ENCODE peak calls at places on chromosomes 7 and 10, in five cellular contexts. C is GM12892, K is HepG2, I is H1, V is K562. E is an unnamed sample.

GRCh38 chr10:129946868-129947267 is 17.2 kb downstream of the EBF3 start:
- DNase-seq in V (no peak), I (no peak), K (no peak), C (no peak), E (no peak)

GRCh38 chr7:1787241-1787640 is 117.2 kb downstream of the ELFN1 start:
- DNase-seq in V (no peak), I (no peak), C (no peak), K (no peak), E (no peak)

GRCh38 chr10:103652599-103653281 is 159.2 kb downstream of the NEURL1 start:
- DNase-seq in K (peak), C (no peak), V (no peak), I (no peak), E (no peak)

GRCh38 chr7:150621376-150621775 is 10.8 kb downstream of the GIMAP6 start:
- DNase-seq in I (no peak), C (no peak), K (no peak), V (no peak), E (no peak)

GRCh38 chr7:152366662-152367061 is 69.1 kb downstream of the KMT2C start:
- DNase-seq in I (no peak), V (no peak), K (no peak), C (no peak), E (no peak)

GRCh38 chr7:147428075-147428474 is 1162.5 kb upstream of the C7orf33 start:
- DNase-seq in V (no peak), I (no peak), K (no peak), C (no peak), E (no peak)

GRCh38 chr7:134627775-134628153 is 18.9 kb upstream of the BPGM start:
- DNase-seq in K (no peak), V (no peak), I (no peak), C (no peak), E (no peak)

GRCh38 chr10:3287566-3288445 is 115.2 kb upstream of the PITRM1 start:
- DNase-seq in V (no peak), K (no peak), C (no peak), I (no peak), E (no peak)

GRCh38 chr7:805261-805660 is 27.0 kb upstream of the SUN1 start:
- DNase-seq in K (no peak), C (no peak), I (no peak), V (no peak), E (no peak)

GRCh38 chr7:137685439-137686164 is 161.2 kb downstream of the DGKI start:
- DNase-seq in V (no peak), C (no peak), I (no peak), K (no peak), E (no peak)

GRCh38 chr7:103391976-103392375 is 44.5 kb downstream of the PSMC2 start:
- DNase-seq in C (no peak), K (no peak), V (no peak), I (no peak), E (no peak)

GRCh38 chr7:16657656-16658279 is 11.8 kb downstream of the BZW2 start:
- DNase-seq in V (peak), C (no peak), I (no peak), K (no peak), E (no peak)

GRCh38 chr7:44383566-44383965 is 58.2 kb upstream of the CAMK2B start:
- DNase-seq in C (no peak), V (no peak), I (no peak), K (no peak), E (no peak)

GRCh38 chr10:68735119-68735518 is 14.1 kb downstream of the CCAR1 start:
- DNase-seq in I (no peak), C (no peak), K (no peak), V (no peak), E (no peak)

GRCh38 chr7:32147909-32148308 is 77.7 kb upstream of the PDE1C start:
- DNase-seq in V (no peak), K (no peak), I (no peak), C (no peak), E (no peak)

GRCh38 chr7:18541189-18541870 is 45.8 kb downstream of the HDAC9 start:
- DNase-seq in I (no peak), C (no peak), K (no peak), V (no peak), E (no peak)

GRCh38 chr10:71761105-71761511 is 12.2 kb downstream of the VSIR start:
- DNase-seq in K (no peak), I (no peak), C (no peak), V (no peak), E (no peak)

GRCh38 chr7:94975316-94975715 is 67.9 kb downstream of the PPP1R9A start:
- DNase-seq in K (peak), C (no peak), I (no peak), V (no peak), E (no peak)

GRCh38 chr10:26946103-26946907 is 85.5 kb upstream of the ABI1 start:
- DNase-seq in K (no peak), I (no peak), C (no peak), V (no peak), E (no peak)

GRCh38 chr7:13414661-13415105 is 574.8 kb downstream of the ETV1 start:
- DNase-seq in K (no peak), V (no peak), I (no peak), C (no peak), E (no peak)

GRCh38 chr10:17747883-17748550 is 4.0 kb upstream of the TMEM236 start:
- DNase-seq in I (no peak), V (no peak), K (peak), C (no peak), E (no peak)

GRCh38 chr7:128835790-128836641 is 5.8 kb downstream of the FLNC start:
- DNase-seq in K (no peak), I (no peak), C (no peak), V (no peak), E (peak)

GRCh38 chr7:55207423-55207822 is 157.7 kb upstream of the LANCL2 start:
- DNase-seq in K (no peak), V (no peak), I (no peak), C (no peak), E (no peak)

GRCh38 chr7:100152937-100153666 is 4.4 kb downstream of the LAMTOR4 start:
- DNase-seq in V (no peak), I (no peak), K (no peak), C (no peak), E (no peak)

GRCh38 chr10:77925795-77926565 is 575 bp downstream of the DLG5 start:
- DNase-seq in I (no peak), C (peak), V (peak), K (no peak), E (no peak)

DNA sequence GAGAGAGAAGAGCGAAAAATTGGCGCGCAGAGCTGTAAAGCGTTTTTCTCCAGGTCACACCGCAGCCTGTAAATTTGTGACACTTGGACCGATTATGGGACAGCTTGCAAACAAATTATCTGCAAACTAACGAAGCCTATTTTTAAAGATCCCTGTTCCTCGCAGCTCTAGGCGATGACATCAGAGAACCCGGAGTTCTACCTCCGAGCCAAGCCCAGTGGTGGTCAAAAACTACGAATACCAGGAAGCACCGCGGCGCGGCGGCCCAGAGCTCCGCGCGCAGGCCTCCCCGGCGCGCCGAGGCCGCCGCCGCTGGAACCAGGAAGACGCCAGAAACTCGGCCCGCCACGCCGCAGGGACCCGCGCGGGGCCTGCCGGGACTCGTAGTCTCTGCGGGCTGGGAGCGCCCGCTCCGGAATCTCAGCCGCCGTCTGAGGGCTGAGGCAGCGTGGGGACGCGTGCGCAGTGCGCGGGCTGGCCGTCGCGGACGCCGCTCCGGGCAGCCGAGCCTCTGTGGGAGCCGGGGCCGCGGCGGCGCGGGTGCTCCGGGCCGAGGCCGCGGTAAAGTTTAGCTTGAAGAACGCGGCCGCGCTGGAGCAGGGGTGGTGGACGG is at the start of gene PLEKHA1:
- DNase-seq in I (peak), V (peak), C (peak), K (peak), E (peak)
- TF ChIP-seq POLR2A in I (peak), V (no peak), C (no peak), K (no peak), E (no peak)

DNA sequence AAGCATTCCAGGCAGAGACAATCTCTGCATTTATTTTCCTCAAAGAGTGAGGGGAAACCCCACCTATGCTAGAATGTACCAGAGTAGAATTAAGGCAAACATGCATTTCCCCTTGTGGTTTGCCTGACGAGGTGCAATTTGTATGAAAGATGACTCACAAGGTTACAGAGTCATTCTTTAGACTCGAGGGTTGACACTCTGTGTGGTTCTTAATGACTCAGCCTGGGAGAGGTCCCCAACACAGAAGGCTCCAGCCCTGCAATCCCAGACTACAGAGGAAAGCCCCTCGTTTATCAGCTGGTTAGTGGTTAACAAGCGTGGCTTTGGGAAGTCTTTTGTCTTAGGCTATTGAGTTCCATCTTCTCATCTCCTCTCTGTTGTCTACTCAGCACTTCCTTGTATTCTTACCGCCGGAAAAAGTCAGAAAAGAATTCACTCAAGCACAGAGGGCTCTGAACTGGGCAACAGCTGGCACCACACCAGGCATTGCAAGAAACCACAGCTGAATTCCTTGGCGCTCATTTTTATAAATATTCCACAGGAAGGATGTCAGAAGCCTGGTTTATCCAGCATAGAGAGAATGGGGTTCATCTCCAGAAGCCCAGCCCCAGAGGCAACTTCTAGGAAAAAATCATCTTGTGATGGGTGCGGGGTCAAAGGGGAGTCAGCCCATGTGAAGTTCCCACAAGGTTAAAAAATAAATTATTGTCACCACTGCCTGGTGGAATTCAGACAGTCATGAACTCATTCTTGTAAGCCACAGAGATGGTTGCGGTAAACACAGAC is 24.4 kb upstream of the SVIL start:
- DNase-seq in K (peak), I (no peak), V (peak), C (peak), E (peak)
- TF ChIP-seq TAF1 in K (no peak), I (no peak), V (no peak), C (no peak), E (no peak)

DNA sequence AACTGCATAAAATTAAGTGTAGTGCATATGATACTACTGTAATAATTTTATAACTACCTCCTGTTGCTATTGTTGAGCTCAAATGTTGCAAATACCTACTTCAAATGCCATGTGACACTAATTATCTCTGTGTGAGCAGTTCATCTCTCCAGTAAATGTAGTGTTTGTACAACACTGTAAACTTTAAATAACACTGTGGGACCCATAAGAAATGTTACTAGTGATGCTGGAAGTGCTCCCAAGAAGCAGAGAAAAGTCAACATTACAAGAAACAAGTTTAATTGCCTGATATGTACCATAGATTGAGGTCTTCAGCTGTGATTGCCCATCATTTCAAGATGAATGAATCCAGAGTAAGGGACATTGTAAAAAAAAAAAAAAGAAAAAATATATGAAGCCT is 39.9 kb downstream of the RALA start:
- DNase-seq in I (no peak), C (no peak), K (no peak), V (no peak), E (no peak)
- TF ChIP-seq POLR2A in I (no peak), C (no peak), K (no peak), V (no peak), E (no peak)

GRCh38 chr7:42198974-42199668 is 37.9 kb downstream of the GLI3 start:
- DNase-seq in K (no peak), C (no peak), I (no peak), V (no peak), E (no peak)

GRCh38 chr7:42193457-42194111 is 43.4 kb downstream of the GLI3 start:
- DNase-seq in V (no peak), C (no peak), I (no peak), K (no peak), E (no peak)

GRCh38 chr7:42194218-42194617 is 42.8 kb downstream of the GLI3 start:
- DNase-seq in K (no peak), V (no peak), I (no peak), C (no peak), E (no peak)

GRCh38 chr7:42198296-42198695 is 38.7 kb downstream of the GLI3 start:
- DNase-seq in K (no peak), I (no peak), C (no peak), V (no peak), E (no peak)

DNA sequence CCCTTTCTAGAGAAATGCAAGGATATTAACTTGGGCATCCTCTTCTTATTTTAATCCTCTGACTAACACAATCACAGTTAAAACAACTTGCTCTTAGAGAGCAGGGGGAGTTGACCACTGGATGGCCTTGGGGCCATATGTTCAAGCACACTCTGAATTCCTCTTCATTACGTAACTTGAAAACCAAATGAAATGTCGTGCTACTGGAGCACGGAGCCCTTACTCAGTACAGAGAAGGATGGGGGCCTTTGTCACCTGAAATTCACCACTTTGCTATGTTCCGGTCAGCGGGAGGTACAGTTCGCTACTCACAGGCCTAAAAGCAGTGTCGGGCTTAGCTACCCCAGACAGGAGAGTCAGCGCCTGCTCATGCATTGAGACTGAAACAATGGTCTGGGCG is 39.6 kb downstream of the GLI3 start:
- DNase-seq in C (no peak), I (no peak), V (no peak), K (no peak), E (no peak)
- TF ChIP-seq TAF1 in C (no peak), I (no peak), V (no peak), K (no peak), E (no peak)

GRCh38 chr10:132418520-132419416 is 21.8 kb downstream of the PWWP2B start:
- DNase-seq in I (no peak), C (no peak), K (no peak), V (no peak), E (no peak)
- TF ChIP-seq POLR2A in I (no peak), C (no peak), K (no peak), V (no peak), E (no peak)

GRCh38 chr7:37366445-37366844 is 82.2 kb downstream of the ELMO1 start:
- DNase-seq in C (no peak), V (no peak), I (no peak), K (no peak), E (no peak)

GRCh38 chr7:37364871-37365270 is 83.8 kb downstream of the ELMO1 start:
- DNase-seq in V (no peak), I (no peak), K (no peak), C (no peak), E (no peak)

GRCh38 chr7:37365405-37365804 is 83.3 kb downstream of the ELMO1 start:
- DNase-seq in C (no peak), K (no peak), I (no peak), V (no peak), E (no peak)

GRCh38 chr7:37368540-37368939 is 80.1 kb downstream of the ELMO1 start:
- DNase-seq in I (no peak), V (no peak), K (no peak), C (no peak), E (no peak)

GRCh38 chr7:37367010-37367409 is 81.7 kb downstream of the ELMO1 start:
- DNase-seq in C (no peak), V (no peak), K (no peak), I (no peak), E (no peak)
- TF ChIP-seq TAF1 in C (no peak), V (no peak), K (no peak), I (no peak), E (no peak)

GRCh38 chr7:114924066-114924712 is 2.3 kb downstream of the MDFIC start:
- DNase-seq in C (no peak), K (no peak), I (no peak), V (no peak), E (no peak)

GRCh38 chr7:114923403-114923713 is 1.5 kb downstream of the MDFIC start:
- DNase-seq in K (no peak), I (no peak), V (no peak), C (no peak), E (no peak)

GRCh38 chr7:114921636-114922150 is at the start of gene MDFIC:
- DNase-seq in V (no peak), C (no peak), I (no peak), K (no peak), E (no peak)

GRCh38 chr7:114922652-114923402 is 933 bp downstream of the MDFIC start:
- DNase-seq in V (no peak), C (peak), I (no peak), K (no peak), E (peak)

GRCh38 chr7:114922151-114922651 is 307 bp downstream of the MDFIC start:
- DNase-seq in V (no peak), C (peak), I (no peak), K (no peak), E (peak)
- TF ChIP-seq POLR2A in V (no peak), C (peak), I (peak), K (no peak), E (peak)